ENCODE peak calls at places on chromosomes 3 and 15, in eight cellular contexts. C is EL; P is T-helper 2 cell; H is NCI-H2107; W is activated T-helper 1 cell treated with anti-CD3 and anti-CD28 coated beads, Interleukin-2, amount 50 U/mL, for 16 hours; Q is GM23248; T is CD4-positive, alpha-beta T cell; Y is GM04503. O is an unnamed sample.

GRCh38 chr15:56292546-56293316 is 49.1 kb upstream of the RFX7 start:
- DNase-seq in T (no peak), W (no peak), P (no peak), Y (no peak), C (no peak), Q (no peak), H (no peak), O (no peak)

GRCh38 chr3:69770976-69771634 is 31.8 kb downstream of the MITF start:
- DNase-seq in P (no peak), H (no peak), T (no peak), W (no peak), Q (peak), C (peak), Y (no peak), O (no peak)

GRCh38 chr3:52703356-52703755 is 2.2 kb downstream of the GLT8D1 start:
- DNase-seq in T (no peak), W (no peak), C (no peak), Q (no peak), Y (no peak), P (no peak), H (no peak), O (no peak)

GRCh38 chr3:88149146-88149515 is 628 bp upstream of the C3orf38 start:
- DNase-seq in Y (no peak), Q (peak), P (no peak), W (no peak), T (no peak), C (no peak), H (peak), O (no peak)

GRCh38 chr3:16500911-16501310 is 12.6 kb downstream of the RFTN1 start:
- DNase-seq in W (no peak), H (no peak), C (no peak), P (no peak), Y (no peak), Q (no peak), T (no peak), O (no peak)

GRCh38 chr15:41713047-41713446 is 52.8 kb downstream of the MGA start:
- DNase-seq in T (no peak), C (no peak), Q (no peak), Y (no peak), P (no peak), H (no peak), W (no peak), O (no peak)

GRCh38 chr3:188721990-188722389 is 449.8 kb upstream of the TPRG1 start:
- DNase-seq in W (no peak), P (no peak), T (no peak), H (no peak), C (no peak), Y (no peak), Q (no peak), O (no peak)

GRCh38 chr15:58770519-58770856 is 614 bp upstream of the MINDY2 start:
- DNase-seq in H (no peak), Y (peak), W (no peak), P (peak), T (no peak), C (peak), Q (peak), O (peak)

GRCh38 chr3:94071713-94072284 is 8.9 kb downstream of the NSUN3 start:
- DNase-seq in P (peak), C (no peak), Y (no peak), W (no peak), Q (no peak), T (no peak), H (no peak), O (no peak)

GRCh38 chr15:60809375-60809774 is 330.4 kb upstream of the ICE2 start:
- DNase-seq in C (no peak), P (no peak), H (no peak), T (no peak), W (no peak), Q (no peak), Y (no peak), O (no peak)

GRCh38 chr3:49602049-49602554 is 47.8 kb downstream of the BSN start:
- DNase-seq in Q (no peak), H (no peak), C (peak), Y (no peak), T (no peak), W (no peak), P (no peak), O (no peak)

GRCh38 chr3:104460477-104461406 is 906.0 kb upstream of the ALCAM start:
- DNase-seq in Q (peak), C (peak), T (no peak), H (no peak), Y (peak), W (no peak), P (no peak), O (peak)

GRCh38 chr15:56732135-56732880 is 1.0 kb downstream of the ZNF280D start:
- DNase-seq in P (peak), Y (no peak), T (no peak), H (no peak), C (peak), W (no peak), Q (peak), O (no peak)

GRCh38 chr3:11273945-11274344 is 1.7 kb downstream of the ATG7 start:
- DNase-seq in H (no peak), P (no peak), Q (no peak), C (no peak), W (no peak), Y (no peak), T (no peak), O (no peak)

GRCh38 chr15:41809121-41809520 is 18.8 kb upstream of the JMJD7 start:
- DNase-seq in C (peak), P (no peak), Y (no peak), W (no peak), H (no peak), T (no peak), Q (peak), O (no peak)

GRCh38 chr3:134552776-134553175 is 66.9 kb downstream of the CEP63 start:
- DNase-seq in Y (no peak), C (no peak), H (no peak), W (no peak), T (no peak), Q (peak), P (no peak), O (no peak)

GRCh38 chr3:182957676-182958075 is 22.7 kb downstream of the DCUN1D1 start:
- DNase-seq in W (no peak), C (no peak), Y (no peak), T (no peak), H (no peak), Q (no peak), P (no peak), O (no peak)

GRCh38 chr15:56758770-56759449 is 25.6 kb upstream of the ZNF280D start:
- DNase-seq in T (no peak), Y (peak), P (no peak), Q (peak), H (no peak), C (peak), W (no peak), O (no peak)

GRCh38 chr3:156826896-156827882 is 1.0 kb downstream of the LEKR1 start:
- DNase-seq in C (no peak), W (no peak), Y (no peak), T (no peak), Q (no peak), H (no peak), P (peak), O (no peak)

GRCh38 chr3:126781889-126782491 is 78.0 kb downstream of the CHCHD6 start:
- DNase-seq in H (no peak), C (peak), Q (peak), W (no peak), P (no peak), Y (peak), T (no peak), O (no peak)

GRCh38 chr3:18891641-18892040 is 256.7 kb upstream of the KCNH8 start:
- DNase-seq in P (peak), Y (no peak), W (no peak), Q (no peak), T (no peak), H (no peak), C (no peak), O (no peak)

GRCh38 chr3:57556459-57557087 is 499 bp downstream of the PDE12 start:
- DNase-seq in H (no peak), T (no peak), P (peak), C (peak), Y (no peak), W (no peak), Q (peak), O (no peak)

GRCh38 chr15:70701891-70702568 is 61.3 kb downstream of the UACA start:
- DNase-seq in W (no peak), C (peak), T (no peak), Q (peak), Y (no peak), H (no peak), P (no peak), O (no peak)

GRCh38 chr3:196141866-196142673 is 60.2 kb upstream of the TFRC start:
- DNase-seq in Y (no peak), C (no peak), P (no peak), Q (no peak), H (no peak), T (no peak), W (no peak), O (no peak)

GRCh38 chr3:89375451-89375850 is 268.0 kb downstream of the EPHA3 start:
- DNase-seq in Q (no peak), H (no peak), Y (no peak), W (no peak), C (no peak), P (no peak), T (no peak), O (no peak)

GRCh38 chr3:159881828-159882309 is 106.8 kb upstream of the IL12A start:
- DNase-seq in C (peak), W (no peak), H (peak), T (no peak), Y (no peak), Q (no peak), P (no peak), O (no peak)

GRCh38 chr3:150933473-150934008 is 28.3 kb upstream of the MINDY4B start:
- DNase-seq in Y (no peak), P (peak), H (no peak), T (no peak), Q (peak), C (no peak), W (no peak), O (no peak)

GRCh38 chr15:80494311-80494710 is 90.1 kb downstream of the ARNT2 start:
- DNase-seq in H (no peak), W (no peak), T (no peak), C (peak), Q (peak), P (no peak), Y (peak), O (no peak)

GRCh38 chr3:50610992-50611463 is 546 bp downstream of the CISH start:
- DNase-seq in Q (no peak), C (no peak), P (no peak), H (no peak), Y (no peak), W (no peak), T (no peak), O (no peak)

GRCh38 chr15:34944946-34945345 is 24.6 kb downstream of the AQR start:
- DNase-seq in C (peak), Q (peak), H (no peak), Y (no peak), W (no peak), T (no peak), P (no peak), O (no peak)

GRCh38 chr15:39242345-39242744 is 338.5 kb upstream of the THBS1 start:
- DNase-seq in Q (peak), P (no peak), T (no peak), C (peak), Y (peak), H (no peak), W (no peak), O (no peak)

GRCh38 chr15:92753591-92753990 is 98.0 kb upstream of the FAM174B start:
- DNase-seq in T (no peak), W (no peak), Q (no peak), P (no peak), C (no peak), H (no peak), Y (no peak), O (no peak)

GRCh38 chr3:139759470-139759869 is 81.7 kb upstream of the NMNAT3 start:
- DNase-seq in Q (no peak), Y (no peak), P (no peak), T (no peak), C (no peak), W (no peak), H (no peak), O (no peak)

GRCh38 chr3:133573629-133574194 is at the start of gene CDV3:
- DNase-seq in W (no peak), Y (no peak), P (peak), Q (no peak), C (no peak), H (no peak), T (no peak), O (no peak)

O was measured in non-pigmented ciliary epithelial cell.